ENCODE peak calls at places on chromosomes 12 and 14, in four cellular contexts. One of them, this sample, is unnamed.

GRCh38 chr12:68821357-68822188 is 13.6 kb downstream of the MDM2 start:
- DNase-seq in activated T-cell treated with anti-CD3 and anti-CD28 coated beads, Interleukin-2, amount 50 U/mL, for 72 hours: no peak
- DNase-seq in stimulated activated CD4-positive, alpha-beta T cell treated with anti-CD3 and anti-CD28 coated beads, Interleukin-1b, Interleukin-23, amount 100 ng/mL, for 24 hours: no peak
- DNase-seq in osteocyte: no peak
- DNase-seq in this sample: no peak

GRCh38 chr14:42192659-42193425 is 586.2 kb downstream of the LRFN5 start:
- DNase-seq in activated T-cell treated with anti-CD3 and anti-CD28 coated beads, Interleukin-2, amount 50 U/mL, for 72 hours: no peak
- DNase-seq in stimulated activated CD4-positive, alpha-beta T cell treated with anti-CD3 and anti-CD28 coated beads, Interleukin-1b, Interleukin-23, amount 100 ng/mL, for 24 hours: no peak
- DNase-seq in osteocyte: no peak
- DNase-seq in this sample: no peak

GRCh38 chr14:64795921-64796320 is 83.8 kb downstream of the SPTB start:
- DNase-seq in activated T-cell treated with anti-CD3 and anti-CD28 coated beads, Interleukin-2, amount 50 U/mL, for 72 hours: no peak
- DNase-seq in stimulated activated CD4-positive, alpha-beta T cell treated with anti-CD3 and anti-CD28 coated beads, Interleukin-1b, Interleukin-23, amount 100 ng/mL, for 24 hours: no peak
- DNase-seq in osteocyte: no peak
- DNase-seq in this sample: no peak

GRCh38 chr12:102064476-102064875 is 2.7 kb upstream of the WASHC3 start:
- DNase-seq in activated T-cell treated with anti-CD3 and anti-CD28 coated beads, Interleukin-2, amount 50 U/mL, for 72 hours: no peak
- DNase-seq in osteocyte: no peak
- DNase-seq in stimulated activated CD4-positive, alpha-beta T cell treated with anti-CD3 and anti-CD28 coated beads, Interleukin-1b, Interleukin-23, amount 100 ng/mL, for 24 hours: no peak
- DNase-seq in this sample: no peak

GRCh38 chr12:94190623-94191022 is 42.2 kb downstream of the PLXNC1 start:
- DNase-seq in stimulated activated CD4-positive, alpha-beta T cell treated with anti-CD3 and anti-CD28 coated beads, Interleukin-1b, Interleukin-23, amount 100 ng/mL, for 24 hours: no peak
- DNase-seq in osteocyte: no peak
- DNase-seq in activated T-cell treated with anti-CD3 and anti-CD28 coated beads, Interleukin-2, amount 50 U/mL, for 72 hours: no peak
- DNase-seq in this sample: no peak

GRCh38 chr12:103647267-103647666 is 60.2 kb downstream of the STAB2 start:
- DNase-seq in osteocyte: no peak
- DNase-seq in activated T-cell treated with anti-CD3 and anti-CD28 coated beads, Interleukin-2, amount 50 U/mL, for 72 hours: no peak
- DNase-seq in stimulated activated CD4-positive, alpha-beta T cell treated with anti-CD3 and anti-CD28 coated beads, Interleukin-1b, Interleukin-23, amount 100 ng/mL, for 24 hours: no peak
- DNase-seq in this sample: no peak

GRCh38 chr12:48643011-48643410 is 39.0 kb downstream of the KANSL2 start:
- DNase-seq in stimulated activated CD4-positive, alpha-beta T cell treated with anti-CD3 and anti-CD28 coated beads, Interleukin-1b, Interleukin-23, amount 100 ng/mL, for 24 hours: no peak
- DNase-seq in activated T-cell treated with anti-CD3 and anti-CD28 coated beads, Interleukin-2, amount 50 U/mL, for 72 hours: no peak
- DNase-seq in osteocyte: no peak
- DNase-seq in this sample: no peak

GRCh38 chr12:118145113-118145797 is 9.3 kb downstream of the PEBP1 start:
- DNase-seq in stimulated activated CD4-positive, alpha-beta T cell treated with anti-CD3 and anti-CD28 coated beads, Interleukin-1b, Interleukin-23, amount 100 ng/mL, for 24 hours: no peak
- DNase-seq in osteocyte: peak; percentile 38
- DNase-seq in activated T-cell treated with anti-CD3 and anti-CD28 coated beads, Interleukin-2, amount 50 U/mL, for 72 hours: no peak
- DNase-seq in this sample: no peak

GRCh38 chr12:121005346-121005815 is 10.9 kb downstream of the C12orf43 start:
- DNase-seq in osteocyte: no peak
- DNase-seq in stimulated activated CD4-positive, alpha-beta T cell treated with anti-CD3 and anti-CD28 coated beads, Interleukin-1b, Interleukin-23, amount 100 ng/mL, for 24 hours: peak; percentile 30
- DNase-seq in activated T-cell treated with anti-CD3 and anti-CD28 coated beads, Interleukin-2, amount 50 U/mL, for 72 hours: peak; percentile 65
- DNase-seq in this sample: no peak

GRCh38 chr12:6285063-6285477 is 25.4 kb upstream of the PLEKHG6 start:
- DNase-seq in osteocyte: peak; percentile 89
- DNase-seq in activated T-cell treated with anti-CD3 and anti-CD28 coated beads, Interleukin-2, amount 50 U/mL, for 72 hours: peak; percentile 52
- DNase-seq in stimulated activated CD4-positive, alpha-beta T cell treated with anti-CD3 and anti-CD28 coated beads, Interleukin-1b, Interleukin-23, amount 100 ng/mL, for 24 hours: peak; percentile 34
- DNase-seq in this sample: no peak

GRCh38 chr14:78758333-78758732 is 588.2 kb downstream of the NRXN3 start:
- DNase-seq in activated T-cell treated with anti-CD3 and anti-CD28 coated beads, Interleukin-2, amount 50 U/mL, for 72 hours: no peak
- DNase-seq in osteocyte: no peak
- DNase-seq in stimulated activated CD4-positive, alpha-beta T cell treated with anti-CD3 and anti-CD28 coated beads, Interleukin-1b, Interleukin-23, amount 100 ng/mL, for 24 hours: no peak
- DNase-seq in this sample: no peak

GRCh38 chr14:88825078-88825458 is 617 bp downstream of the TTC8 start:
- DNase-seq in osteocyte: no peak
- DNase-seq in stimulated activated CD4-positive, alpha-beta T cell treated with anti-CD3 and anti-CD28 coated beads, Interleukin-1b, Interleukin-23, amount 100 ng/mL, for 24 hours: no peak
- DNase-seq in activated T-cell treated with anti-CD3 and anti-CD28 coated beads, Interleukin-2, amount 50 U/mL, for 72 hours: no peak
- DNase-seq in this sample: no peak

GRCh38 chr12:53325539-53326061 is 4.2 kb upstream of the AAAS start:
- DNase-seq in activated T-cell treated with anti-CD3 and anti-CD28 coated beads, Interleukin-2, amount 50 U/mL, for 72 hours: peak; percentile 45
- DNase-seq in osteocyte: no peak
- DNase-seq in stimulated activated CD4-positive, alpha-beta T cell treated with anti-CD3 and anti-CD28 coated beads, Interleukin-1b, Interleukin-23, amount 100 ng/mL, for 24 hours: no peak
- DNase-seq in this sample: no peak

GRCh38 chr12:119115296-119115905 is 63.3 kb upstream of the HSPB8 start:
- DNase-seq in stimulated activated CD4-positive, alpha-beta T cell treated with anti-CD3 and anti-CD28 coated beads, Interleukin-1b, Interleukin-23, amount 100 ng/mL, for 24 hours: peak; percentile 6
- DNase-seq in osteocyte: no peak
- DNase-seq in activated T-cell treated with anti-CD3 and anti-CD28 coated beads, Interleukin-2, amount 50 U/mL, for 72 hours: peak; percentile 8
- DNase-seq in this sample: no peak

GRCh38 chr12:16857456-16857923 is 251.5 kb upstream of the LMO3 start:
- DNase-seq in osteocyte: no peak
- DNase-seq in activated T-cell treated with anti-CD3 and anti-CD28 coated beads, Interleukin-2, amount 50 U/mL, for 72 hours: no peak
- DNase-seq in stimulated activated CD4-positive, alpha-beta T cell treated with anti-CD3 and anti-CD28 coated beads, Interleukin-1b, Interleukin-23, amount 100 ng/mL, for 24 hours: no peak
- DNase-seq in this sample: no peak

This sample was measured in type B pancreatic cell.